ENCODE peak calls at places on chromosomes 5 and 9, in ten cellular contexts. V is CD4-positive, CD25-positive, alpha-beta regulatory T cell; K is adipocyte; H is PC-3; Q is upper lobe of right lung; F is tibial artery; P is cardiac muscle cell; T is Peyer's patch; E is brain microvascular endothelial cell; A is neural progenitor cell. D is an unnamed sample.

GRCh38 chr5:125196479-125197183 is 450.2 kb upstream of the ZNF608 start:
- DNase-seq in V (no peak), K (no peak), H (no peak), Q (no peak), F (no peak), P (peak; percentile 94), T (no peak), E (no peak), A (peak; percentile 63), D (no peak)

GRCh38 chr9:24464321-24464951 is 81.3 kb downstream of the IZUMO3 start:
- DNase-seq in V (no peak), K (peak; percentile 28), H (peak; percentile 12), Q (no peak), F (no peak), P (no peak), T (no peak), E (peak; percentile 4), A (no peak), D (peak; percentile 78)

GRCh38 chr5:134136771-134137170 is 22.3 kb downstream of the TCF7 start:
- DNase-seq in V (no peak), K (no peak), H (no peak), Q (peak; percentile 23), F (peak; percentile 13), P (no peak), T (no peak), E (no peak), A (no peak), D (no peak)

GRCh38 chr9:118336167-118336951 is 632.2 kb downstream of the TLR4 start:
- DNase-seq in V (no peak), K (no peak), H (no peak), Q (no peak), F (no peak), P (no peak), T (no peak), E (no peak), A (no peak), D (no peak)

GRCh38 chr5:3331819-3332218 is 263.8 kb upstream of the IRX1 start:
- DNase-seq in V (no peak), K (no peak), H (no peak), Q (no peak), F (no peak), P (no peak), T (no peak), E (no peak), A (no peak), D (no peak)

GRCh38 chr5:76166886-76167576 is 83.8 kb downstream of the SV2C start:
- DNase-seq in V (no peak), K (no peak), H (no peak), Q (no peak), F (no peak), P (no peak), T (no peak), E (no peak), A (no peak), D (no peak)

GRCh38 chr5:119347996-119348395 is 7.8 kb upstream of the TNFAIP8 start:
- DNase-seq in V (no peak), K (peak; percentile 90), H (no peak), Q (no peak), F (no peak), P (no peak), T (no peak), E (no peak), A (no peak), D (peak; percentile 56)

GRCh38 chr5:124477002-124477546 is 269.4 kb downstream of the ZNF608 start:
- DNase-seq in V (no peak), K (no peak), H (no peak), Q (no peak), F (no peak), P (no peak), T (no peak), E (no peak), A (no peak), D (no peak)

GRCh38 chr5:89300426-89300970 is 417.5 kb upstream of the MEF2C start:
- DNase-seq in V (no peak), K (no peak), H (peak; percentile 79), Q (no peak), F (no peak), P (no peak), T (no peak), E (no peak), A (no peak), D (no peak)

GRCh38 chr5:62312674-62313073 is 6.7 kb downstream of the KIF2A start:
- DNase-seq in V (no peak), K (peak; percentile 27), H (no peak), Q (no peak), F (no peak), P (no peak), T (no peak), E (no peak), A (no peak), D (no peak)

GRCh38 chr5:58073246-58073645 is 386.6 kb downstream of the PLK2 start:
- DNase-seq in V (no peak), K (no peak), H (no peak), Q (no peak), F (no peak), P (no peak), T (no peak), E (no peak), A (no peak), D (no peak)

GRCh38 chr5:58074717-58075116 is 385.2 kb downstream of the PLK2 start:
- DNase-seq in V (no peak), K (no peak), H (no peak), Q (no peak), F (no peak), P (no peak), T (no peak), E (no peak), A (no peak), D (no peak)

GRCh38 chr5:58071566-58071965 is 388.3 kb downstream of the PLK2 start:
- DNase-seq in V (no peak), K (no peak), H (no peak), Q (no peak), F (no peak), P (peak; percentile 27), T (no peak), E (no peak), A (peak; percentile 57), D (no peak)

GRCh38 chr5:58074222-58074621 is 385.7 kb downstream of the PLK2 start:
- DNase-seq in V (no peak), K (no peak), H (peak; percentile 2), Q (no peak), F (no peak), P (no peak), T (no peak), E (no peak), A (no peak), D (no peak)

GRCh38 chr5:58072202-58072791 is 387.6 kb downstream of the PLK2 start:
- DNase-seq in V (no peak), K (no peak), H (no peak), Q (no peak), F (no peak), P (no peak), T (no peak), E (no peak), A (peak; percentile 41), D (peak; percentile 39)
- H3K4me3 ChIP-seq in V (no peak overlapping the region), K (peak overlapping the region; percentile 31), H (no peak overlapping the region), Q (no peak overlapping the region), F (no peak overlapping the region), P (no peak overlapping the region), T (no peak overlapping the region), E (no peak overlapping the region), A (no peak overlapping the region), D (no peak overlapping the region)

GRCh38 chr5:168477060-168477459 is 9.2 kb upstream of the RARS1 start:
- DNase-seq in V (no peak), K (peak; percentile 10), H (no peak), Q (no peak), F (no peak), P (no peak), T (no peak), E (peak; percentile 57), A (no peak), D (peak; percentile 74)
- H3K4me3 ChIP-seq in V (no peak overlapping the region), K (no peak overlapping the region), H (no peak overlapping the region), Q (no peak overlapping the region), F (no peak overlapping the region), P (no peak overlapping the region), T (no peak overlapping the region), E (no peak overlapping the region), A (no peak overlapping the region), D (no peak overlapping the region)

DNA sequence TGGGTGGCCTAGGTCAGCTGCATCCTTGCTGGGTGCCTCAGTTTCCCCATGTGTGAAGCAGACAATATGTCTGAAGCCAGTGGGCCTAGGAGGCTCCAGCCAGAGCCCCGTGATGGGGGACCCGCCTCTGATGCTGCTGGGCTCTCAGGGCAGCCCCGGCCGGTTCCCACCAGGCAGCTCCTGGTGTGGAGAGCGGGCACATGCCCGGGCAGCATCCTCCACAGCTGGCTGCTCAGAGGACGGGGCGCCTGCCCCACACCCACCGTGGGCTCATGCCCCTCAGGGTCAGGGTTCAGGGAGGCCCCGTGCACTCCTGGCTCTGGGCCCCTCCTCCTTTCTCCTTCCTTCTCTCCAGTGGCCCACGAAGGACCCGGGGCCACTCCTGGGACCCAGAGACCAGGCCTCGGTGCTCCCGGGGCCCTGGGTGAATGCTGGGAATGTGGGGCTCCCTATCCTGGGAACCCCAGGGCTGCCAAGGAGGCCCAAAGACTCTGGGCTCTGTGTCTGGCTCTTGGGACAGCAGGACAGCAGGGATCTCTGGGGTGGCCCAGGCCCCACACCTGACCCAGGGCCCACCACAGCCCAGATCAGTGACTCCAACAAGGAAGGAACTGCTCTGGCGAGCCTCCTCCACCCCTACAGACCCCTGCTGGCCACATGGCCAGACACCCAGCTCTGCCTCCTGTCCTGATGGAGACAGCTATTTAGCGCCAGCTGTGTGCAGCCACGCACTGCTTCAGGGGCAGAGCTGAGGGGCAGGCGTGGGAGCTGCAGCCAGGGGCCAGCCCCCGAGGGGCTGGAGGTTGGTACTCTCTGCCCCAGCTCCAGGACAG is 39.5 kb upstream of the EGFL7 start:
- DNase-seq in V (no peak), K (no peak), H (no peak), Q (no peak), F (no peak), P (no peak), T (peak; percentile 45), E (no peak), A (no peak), D (no peak)
- H3K4me3 ChIP-seq in V (no peak overlapping the region), K (no peak overlapping the region), H (no peak overlapping the region), Q (no peak overlapping the region), F (no peak overlapping the region), P (no peak overlapping the region), T (no peak overlapping the region), E (no peak overlapping the region), A (no peak overlapping the region), D (no peak overlapping the region)

DNA sequence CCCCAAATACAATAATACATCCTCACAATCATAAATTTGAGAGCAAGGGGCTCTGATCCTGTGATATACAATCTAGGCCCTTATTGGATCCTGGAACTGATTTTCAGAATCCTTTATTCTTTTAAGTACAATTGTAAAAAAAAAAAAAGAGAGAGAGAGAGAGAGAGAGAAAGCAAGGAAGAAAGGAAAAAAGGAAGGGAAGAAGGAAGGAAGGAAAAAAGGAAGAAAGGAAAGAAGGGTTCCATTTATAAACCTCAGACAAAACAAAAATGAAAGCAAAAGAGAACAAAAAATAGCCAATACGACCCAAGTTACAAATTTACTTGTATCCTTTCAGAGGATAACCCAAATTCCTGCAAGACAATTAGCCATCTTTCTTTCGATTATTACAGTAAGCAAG is 543.1 kb downstream of the RAB3C start:
- DNase-seq in V (no peak), K (no peak), H (no peak), Q (no peak), F (no peak), P (no peak), T (no peak), E (no peak), A (no peak), D (peak; percentile 13)
- H3K4me3 ChIP-seq in V (peak overlapping the region; percentile 70), K (peak overlapping the region; percentile 75), H (no peak overlapping the region), Q (peak overlapping the region; percentile 33), F (no peak overlapping the region), P (no peak overlapping the region), T (no peak overlapping the region), E (no peak overlapping the region), A (no peak overlapping the region), D (no peak overlapping the region)